ENCODE peak calls at places on chromosomes 3 and 15, in four cellular contexts. O, G, V and S are unnamed samples. For H3K9me3, the result is how much of the 10 kb centered on the place peaks cover.

GRCh38 chr15:80466543-80466942 is 62.4 kb downstream of the ARNT2 start:
- DNase-seq in O (no peak), V (no peak), G (no peak), S (no peak)

GRCh38 chr3:61848885-61849284 is 287.5 kb downstream of the PTPRG start:
- DNase-seq in G (peak), O (no peak), V (no peak), S (no peak)

GRCh38 chr3:125079675-125080045 is 23.9 kb upstream of the HEG1 start:
- DNase-seq in G (no peak), V (peak), O (no peak), S (no peak)

GRCh38 chr3:176208915-176209314 is 988.4 kb downstream of the TBL1XR1 start:
- DNase-seq in V (no peak), G (no peak), O (no peak), S (no peak)

GRCh38 chr15:45179221-45179985 is 8.4 kb downstream of the SHF start:
- DNase-seq in G (no peak), V (no peak), O (no peak), S (no peak)

GRCh38 chr3:193262707-193263106 is 21.7 kb downstream of the PLAAT1 start:
- DNase-seq in V (no peak), G (no peak), O (no peak), S (no peak)

GRCh38 chr3:168671091-168671490 is 575.4 kb upstream of the GOLIM4 start:
- DNase-seq in G (no peak), O (no peak), V (no peak), S (no peak)

GRCh38 chr3:178719036-178719635 is 182.9 kb downstream of the KCNMB2 start:
- DNase-seq in V (no peak), O (no peak), G (peak), S (no peak)

GRCh38 chr3:100124116-100124767 is 9.9 kb upstream of the FILIP1L start:
- DNase-seq in V (peak), G (no peak), O (peak), S (no peak)

GRCh38 chr15:43895586-43895985 is 68.8 kb downstream of the WDR76 start:
- DNase-seq in V (no peak), O (no peak), G (no peak), S (no peak)

GRCh38 chr15:66707310-66708160 is 5.5 kb downstream of the SMAD6 start:
- DNase-seq in G (peak), O (peak), V (no peak), S (peak)

GRCh38 chr15:43215961-43216360 is 4.9 kb downstream of the EPB42 start:
- DNase-seq in O (no peak), G (no peak), V (no peak), S (no peak)

GRCh38 chr3:72820405-72820804 is 27.8 kb downstream of the SHQ1 start:
- DNase-seq in V (peak), O (no peak), G (peak), S (no peak)

GRCh38 chr3:126508539-126508938 is 9.0 kb downstream of the UROC1 start:
- DNase-seq in V (no peak), O (no peak), G (peak), S (no peak)

GRCh38 chr3:143119974-143120715 is 574 bp downstream of the CHST2 start:
- DNase-seq in V (peak), O (peak), G (peak), S (no peak)

GRCh38 chr15:66594836-66595235 is 29.0 kb upstream of the LCTL start:
- DNase-seq in O (no peak), G (no peak), V (no peak), S (no peak)

GRCh38 chr15:54159044-54159443 is 180.8 kb downstream of the UNC13C start:
- DNase-seq in G (no peak), O (no peak), V (no peak), S (no peak)

GRCh38 chr3:125684199-125684598 is 88.9 kb upstream of the OSBPL11 start:
- DNase-seq in V (peak), G (peak), O (no peak), S (peak)

GRCh38 chr3:55177749-55178148 is 249.9 kb upstream of the LRTM1 start:
- DNase-seq in V (no peak), O (no peak), G (no peak), S (no peak)

GRCh38 chr3:11565072-11565471 is 78.6 kb downstream of the VGLL4 start:
- DNase-seq in V (peak), G (no peak), O (peak), S (peak)

GRCh38 chr3:119893769-119894168 is 111.9 kb downstream of the NR1I2 start:
- DNase-seq in V (no peak), G (no peak), O (no peak), S (no peak)

GRCh38 chr3:43286115-43286885 is at the start of gene SNRK:
- DNase-seq in G (peak), O (peak), V (peak), S (peak)

GRCh38 chr3:182807056-182807455 is 13.8 kb downstream of the ATP11B start:
- DNase-seq in O (no peak), V (no peak), G (no peak), S (no peak)

GRCh38 chr3:46665763-46666470 is 27.6 kb downstream of the ALS2CL start:
- DNase-seq in V (no peak), O (no peak), G (no peak), S (no peak)

GRCh38 chr3:188437921-188438320 is 284.0 kb downstream of the LPP start:
- DNase-seq in V (no peak), O (no peak), G (no peak), S (no peak)

GRCh38 chr15:80228959-80229610 is 22.9 kb downstream of the CTXND1 start:
- DNase-seq in G (peak), V (no peak), O (no peak), S (no peak)

GRCh38 chr15:68427366-68427765 is 4.6 kb downstream of the ITGA11 start:
- DNase-seq in G (no peak), O (no peak), V (no peak), S (peak)

GRCh38 chr3:8757551-8758518 is 11.6 kb downstream of the OXTR start:
- DNase-seq in G (peak), V (no peak), O (no peak), S (peak)

GRCh38 chr15:52103217-52104207 is 9.1 kb downstream of the BCL2L10 start:
- DNase-seq in G (peak), V (peak), O (no peak), S (peak)

GRCh38 chr3:130900959-130901358 is 7.1 kb downstream of the ATP2C1 start:
- DNase-seq in V (no peak), G (no peak), O (no peak), S (no peak)

GRCh38 chr15:68382286-68383007 is 49.5 kb downstream of the ITGA11 start:
- DNase-seq in V (peak), G (no peak), O (no peak), S (peak)

GRCh38 chr3:18018491-18019177 is 276.2 kb upstream of the TBC1D5 start:
- DNase-seq in O (no peak), V (no peak), G (no peak), S (no peak)
- H3K9me3 ChIP-seq in O (under half), V (under half), G (under half), S (under half)

GRCh38 chr15:55256281-55257013 is 33.2 kb downstream of the RAB27A start:
- DNase-seq in V (no peak), G (peak), O (no peak), S (no peak)

GRCh38 chr15:55254916-55255679 is 34.5 kb downstream of the RAB27A start:
- DNase-seq in V (no peak), G (no peak), O (no peak), S (no peak)

GRCh38 chr15:55255714-55256113 is 33.9 kb downstream of the RAB27A start:
- DNase-seq in O (no peak), G (no peak), V (no peak), S (no peak)

GRCh38 chr15:55257933-55258332 is 31.7 kb downstream of the RAB27A start:
- DNase-seq in O (no peak), G (no peak), V (no peak), S (no peak)

DNA sequence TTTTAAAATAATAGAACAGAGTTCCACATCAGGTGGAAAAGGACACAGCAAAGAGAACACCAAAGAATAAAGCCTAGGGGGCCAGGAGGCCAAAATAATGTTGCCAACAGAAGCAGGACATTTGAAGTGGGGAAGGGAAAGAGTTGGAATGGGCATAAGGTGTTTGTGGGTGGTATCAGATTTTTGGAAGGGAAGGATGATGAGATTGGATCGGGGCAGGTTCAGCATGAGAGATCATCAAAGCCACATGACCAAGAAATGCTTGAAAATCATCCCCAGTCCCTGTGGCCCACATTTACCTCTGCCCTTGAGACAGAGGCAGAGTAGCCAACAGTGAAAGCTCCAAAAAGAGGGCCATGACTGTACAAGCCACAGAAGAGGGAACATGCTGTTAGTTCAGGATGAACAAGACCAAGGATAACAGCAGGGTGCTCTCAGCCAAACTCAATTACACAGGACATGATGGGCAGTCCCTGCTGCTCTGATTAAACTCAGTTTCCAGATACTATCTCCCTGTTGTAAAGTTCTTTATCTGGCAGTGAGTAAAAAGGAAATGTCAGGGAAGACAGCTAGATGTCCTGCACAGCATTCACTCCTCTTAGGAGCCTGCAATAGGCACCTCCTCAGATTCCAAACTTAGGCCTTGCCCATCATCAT is 32.5 kb downstream of the RAB27A start:
- DNase-seq in V (no peak), O (no peak), G (no peak), S (no peak)
- H3K27ac ChIP-seq in V (no peak), O (peak), G (no peak), S (no peak)

GRCh38 chr15:62212746-62213145 is 47.7 kb upstream of the C2CD4B start:
- DNase-seq in G (no peak), V (no peak), O (no peak), S (no peak)
- H3K9me3 ChIP-seq in G (under half), V (under half), O (under half), S (under half)

DNA sequence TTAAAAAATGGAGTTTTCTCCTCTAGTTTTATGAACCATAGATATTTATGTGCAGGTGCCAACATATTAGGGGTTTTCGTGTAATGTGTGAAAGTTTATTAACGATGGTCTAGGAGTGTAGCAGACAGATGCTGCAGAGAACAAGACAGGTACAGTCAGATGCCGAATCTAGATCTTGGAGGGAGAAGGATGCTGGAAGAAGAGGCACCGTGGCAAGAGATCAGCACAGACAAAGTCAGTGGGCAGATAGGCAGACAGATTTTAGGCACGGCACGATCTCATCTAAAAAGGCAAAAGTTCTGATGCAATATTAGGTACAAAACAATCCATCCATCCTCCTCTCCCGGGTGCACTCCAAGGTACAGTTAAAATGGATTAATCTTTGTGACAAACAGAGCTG is 161.6 kb downstream of the TIGIT start:
- DNase-seq in V (no peak), G (no peak), O (no peak), S (no peak)
- H3K27ac ChIP-seq in V (peak), G (no peak), O (peak), S (peak)

GRCh38 chr15:27639595-27639994 is 459.5 kb downstream of the OCA2 start:
- DNase-seq in G (no peak), O (no peak), V (no peak), S (no peak)

GRCh38 chr15:27635916-27636315 is 463.2 kb downstream of the OCA2 start:
- DNase-seq in O (no peak), V (no peak), G (no peak), S (no peak)

GRCh38 chr15:27638950-27639349 is 460.2 kb downstream of the OCA2 start:
- DNase-seq in G (no peak), V (no peak), O (no peak), S (no peak)
- H3K9me3 ChIP-seq in G (under half), V (under half), O (under half), S (under half)

GRCh38 chr3:115512565-115513410 is 110.5 kb upstream of the GAP43 start:
- DNase-seq in V (peak), O (peak), G (peak), S (no peak)
- H3K27ac ChIP-seq in V (peak), O (peak), G (peak), S (peak)